ENCODE peak calls at places on chromosomes 2 and 18, in eight cellular contexts. One of them, this sample, is unnamed. For H3K4me1, the result is how much of the 10 kb centered on the place peaks cover.

GRCh38 chr18:69785466-69785865 is 162.2 kb downstream of the CD226 start:
- DNase-seq in cardiac muscle cell: peak
- DNase-seq in body of pancreas: no peak
- DNase-seq in breast epithelium: no peak
- DNase-seq in A549: no peak
- DNase-seq in tibial artery: no peak
- DNase-seq in spleen: no peak
- DNase-seq in PC-3: no peak
- DNase-seq in this sample: no peak

GRCh38 chr2:72762276-72762675 is 63.6 kb downstream of the EXOC6B start:
- DNase-seq in cardiac muscle cell: no peak
- DNase-seq in body of pancreas: no peak
- DNase-seq in breast epithelium: no peak
- DNase-seq in A549: no peak
- DNase-seq in tibial artery: no peak
- DNase-seq in spleen: no peak
- DNase-seq in PC-3: no peak
- DNase-seq in this sample: no peak

GRCh38 chr18:53422896-53423295 is 801.6 kb downstream of the MBD2 start:
- DNase-seq in cardiac muscle cell: no peak
- DNase-seq in body of pancreas: no peak
- DNase-seq in breast epithelium: no peak
- DNase-seq in A549: no peak
- DNase-seq in tibial artery: no peak
- DNase-seq in spleen: no peak
- DNase-seq in PC-3: no peak
- DNase-seq in this sample: no peak

GRCh38 chr2:144452169-144453038 is 67.5 kb downstream of the ZEB2 start:
- DNase-seq in cardiac muscle cell: peak
- DNase-seq in body of pancreas: no peak
- DNase-seq in breast epithelium: no peak
- DNase-seq in A549: peak
- DNase-seq in tibial artery: no peak
- DNase-seq in spleen: no peak
- DNase-seq in PC-3: peak
- DNase-seq in this sample: no peak

GRCh38 chr2:79994161-79994560 is 310.4 kb downstream of the LRRTM1 start:
- DNase-seq in cardiac muscle cell: no peak
- DNase-seq in body of pancreas: no peak
- DNase-seq in breast epithelium: no peak
- DNase-seq in A549: no peak
- DNase-seq in tibial artery: no peak
- DNase-seq in spleen: no peak
- DNase-seq in PC-3: peak
- DNase-seq in this sample: no peak

GRCh38 chr2:217858519-217859466 is 144.0 kb downstream of the TNS1 start:
- DNase-seq in cardiac muscle cell: peak
- DNase-seq in body of pancreas: peak
- DNase-seq in breast epithelium: no peak
- DNase-seq in A549: no peak
- DNase-seq in tibial artery: peak
- DNase-seq in spleen: peak
- DNase-seq in PC-3: no peak
- DNase-seq in this sample: peak

GRCh38 chr2:223580951-223581350 is 21.2 kb downstream of the SCG2 start:
- DNase-seq in cardiac muscle cell: peak
- DNase-seq in body of pancreas: peak
- DNase-seq in breast epithelium: no peak
- DNase-seq in A549: peak
- DNase-seq in tibial artery: no peak
- DNase-seq in spleen: no peak
- DNase-seq in PC-3: no peak
- DNase-seq in this sample: no peak

GRCh38 chr2:17571681-17572080 is 31.2 kb downstream of the VSNL1 start:
- DNase-seq in cardiac muscle cell: no peak
- DNase-seq in body of pancreas: no peak
- DNase-seq in breast epithelium: no peak
- DNase-seq in A549: no peak
- DNase-seq in tibial artery: no peak
- DNase-seq in spleen: no peak
- DNase-seq in PC-3: peak
- DNase-seq in this sample: no peak

GRCh38 chr2:62200868-62201267 is 5.0 kb downstream of the B3GNT2 start:
- DNase-seq in cardiac muscle cell: no peak
- DNase-seq in body of pancreas: no peak
- DNase-seq in breast epithelium: no peak
- DNase-seq in A549: no peak
- DNase-seq in tibial artery: no peak
- DNase-seq in spleen: no peak
- DNase-seq in PC-3: no peak
- DNase-seq in this sample: no peak
- H3K4me1 ChIP-seq in cardiac muscle cell: under half
- H3K4me1 ChIP-seq in body of pancreas: half or more
- H3K4me1 ChIP-seq in breast epithelium: under half
- H3K4me1 ChIP-seq in A549: under half
- H3K4me1 ChIP-seq in tibial artery: under half
- H3K4me1 ChIP-seq in spleen: half or more
- H3K4me1 ChIP-seq in PC-3: under half
- H3K4me1 ChIP-seq in this sample: under half

GRCh38 chr18:36717422-36718110 is 111.2 kb downstream of the TPGS2 start:
- DNase-seq in cardiac muscle cell: no peak
- DNase-seq in body of pancreas: no peak
- DNase-seq in breast epithelium: no peak
- DNase-seq in A549: no peak
- DNase-seq in tibial artery: no peak
- DNase-seq in spleen: no peak
- DNase-seq in PC-3: no peak
- DNase-seq in this sample: no peak

GRCh38 chr18:36711014-36711725 is 117.6 kb downstream of the TPGS2 start:
- DNase-seq in cardiac muscle cell: no peak
- DNase-seq in body of pancreas: no peak
- DNase-seq in breast epithelium: no peak
- DNase-seq in A549: no peak
- DNase-seq in tibial artery: no peak
- DNase-seq in spleen: no peak
- DNase-seq in PC-3: no peak
- DNase-seq in this sample: no peak

GRCh38 chr18:36711813-36712444 is 116.9 kb downstream of the TPGS2 start:
- DNase-seq in cardiac muscle cell: peak
- DNase-seq in body of pancreas: peak
- DNase-seq in breast epithelium: no peak
- DNase-seq in A549: peak
- DNase-seq in tibial artery: peak
- DNase-seq in spleen: no peak
- DNase-seq in PC-3: peak
- DNase-seq in this sample: no peak

GRCh38 chr18:36718705-36719328 is 110.0 kb downstream of the TPGS2 start:
- DNase-seq in cardiac muscle cell: peak
- DNase-seq in body of pancreas: no peak
- DNase-seq in breast epithelium: no peak
- DNase-seq in A549: no peak
- DNase-seq in tibial artery: no peak
- DNase-seq in spleen: no peak
- DNase-seq in PC-3: no peak
- DNase-seq in this sample: no peak

DNA sequence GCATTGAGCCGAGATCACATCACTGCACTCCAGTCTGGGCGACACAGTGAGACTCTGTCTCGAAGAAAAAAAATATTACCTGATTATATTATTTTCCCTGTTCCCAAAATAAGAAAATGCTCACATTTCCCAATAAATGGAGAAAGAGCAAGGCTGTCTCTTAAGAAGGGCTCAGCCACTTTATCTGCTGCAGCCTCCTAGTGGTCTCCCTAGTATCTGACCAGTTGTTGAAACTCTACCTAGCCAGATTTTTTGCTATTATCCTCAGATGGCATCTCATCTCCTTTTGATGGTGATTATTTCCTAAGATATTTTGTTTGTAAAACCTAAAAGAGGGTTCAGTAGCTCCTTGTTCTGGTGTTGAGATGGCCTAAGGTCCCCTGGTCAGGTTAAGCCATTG is 114.3 kb downstream of the TPGS2 start:
- DNase-seq in cardiac muscle cell: no peak
- DNase-seq in body of pancreas: no peak
- DNase-seq in breast epithelium: no peak
- DNase-seq in A549: no peak
- DNase-seq in tibial artery: no peak
- DNase-seq in spleen: no peak
- DNase-seq in PC-3: no peak
- DNase-seq in this sample: no peak
- TF ChIP-seq CTCF in cardiac muscle cell: no peak
- TF ChIP-seq CTCF in body of pancreas: no peak
- TF ChIP-seq CTCF in breast epithelium: no peak
- TF ChIP-seq CTCF in A549: no peak
- TF ChIP-seq CTCF in tibial artery: no peak
- TF ChIP-seq CTCF in spleen: no peak
- TF ChIP-seq CTCF in PC-3: no peak
- TF ChIP-seq CTCF in this sample: no peak

GRCh38 chr2:235430366-235431083 is 63.3 kb upstream of the AGAP1 start:
- DNase-seq in cardiac muscle cell: no peak
- DNase-seq in body of pancreas: no peak
- DNase-seq in breast epithelium: no peak
- DNase-seq in A549: no peak
- DNase-seq in tibial artery: no peak
- DNase-seq in spleen: no peak
- DNase-seq in PC-3: no peak
- DNase-seq in this sample: no peak
- H3K4me1 ChIP-seq in cardiac muscle cell: under half
- H3K4me1 ChIP-seq in body of pancreas: under half
- H3K4me1 ChIP-seq in breast epithelium: under half
- H3K4me1 ChIP-seq in A549: under half
- H3K4me1 ChIP-seq in tibial artery: under half
- H3K4me1 ChIP-seq in spleen: under half
- H3K4me1 ChIP-seq in PC-3: under half
- H3K4me1 ChIP-seq in this sample: under half

DNA sequence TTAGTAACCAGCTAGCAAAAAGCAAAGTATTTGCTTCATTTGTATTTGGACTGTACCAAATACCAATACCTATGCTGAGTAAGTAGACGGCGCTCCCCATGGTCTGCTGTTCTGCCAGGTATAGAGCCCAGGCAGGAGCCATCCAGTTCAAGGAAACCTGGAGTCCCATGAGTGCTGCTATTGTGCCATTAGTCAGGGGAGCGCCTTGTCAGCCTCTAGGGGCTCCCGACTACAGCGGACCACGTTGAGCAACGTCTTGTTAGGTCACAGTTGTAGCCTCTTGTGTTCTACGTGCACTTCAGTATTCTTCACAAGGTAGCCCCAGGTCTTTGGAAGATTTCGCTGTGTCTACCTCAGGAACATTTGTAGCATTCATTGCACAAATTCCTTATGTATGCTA is 21.6 kb upstream of the SLC9A2 start:
- DNase-seq in cardiac muscle cell: no peak
- DNase-seq in body of pancreas: no peak
- DNase-seq in breast epithelium: no peak
- DNase-seq in A549: no peak
- DNase-seq in tibial artery: no peak
- DNase-seq in spleen: no peak
- DNase-seq in PC-3: no peak
- DNase-seq in this sample: no peak
- TF ChIP-seq CTCF in cardiac muscle cell: no peak
- TF ChIP-seq CTCF in body of pancreas: no peak
- TF ChIP-seq CTCF in breast epithelium: no peak
- TF ChIP-seq CTCF in A549: no peak
- TF ChIP-seq CTCF in tibial artery: no peak
- TF ChIP-seq CTCF in spleen: no peak
- TF ChIP-seq CTCF in PC-3: no peak
- TF ChIP-seq CTCF in this sample: no peak

GRCh38 chr2:241109210-241110088 is 7.4 kb upstream of the MTERF4 start:
- DNase-seq in cardiac muscle cell: no peak
- DNase-seq in body of pancreas: no peak
- DNase-seq in breast epithelium: no peak
- DNase-seq in A549: no peak
- DNase-seq in tibial artery: no peak
- DNase-seq in spleen: no peak
- DNase-seq in PC-3: no peak
- DNase-seq in this sample: no peak
- H3K4me1 ChIP-seq in cardiac muscle cell: under half
- H3K4me1 ChIP-seq in body of pancreas: under half
- H3K4me1 ChIP-seq in breast epithelium: under half
- H3K4me1 ChIP-seq in A549: under half
- H3K4me1 ChIP-seq in tibial artery: under half
- H3K4me1 ChIP-seq in spleen: half or more
- H3K4me1 ChIP-seq in PC-3: under half
- H3K4me1 ChIP-seq in this sample: under half

GRCh38 chr18:21502661-21503060 is 97.8 kb downstream of the ESCO1 start:
- DNase-seq in cardiac muscle cell: no peak
- DNase-seq in body of pancreas: no peak
- DNase-seq in breast epithelium: no peak
- DNase-seq in A549: no peak
- DNase-seq in tibial artery: no peak
- DNase-seq in spleen: no peak
- DNase-seq in PC-3: no peak
- DNase-seq in this sample: no peak
- TF ChIP-seq CTCF in cardiac muscle cell: no peak
- TF ChIP-seq CTCF in body of pancreas: no peak
- TF ChIP-seq CTCF in breast epithelium: no peak
- TF ChIP-seq CTCF in A549: no peak
- TF ChIP-seq CTCF in tibial artery: no peak
- TF ChIP-seq CTCF in spleen: no peak
- TF ChIP-seq CTCF in PC-3: no peak
- TF ChIP-seq CTCF in this sample: no peak

This sample was measured in lung.